ENCODE peak calls at places on chromosomes 3 and 15, in nine cellular contexts. F is heart right ventricle, O is HepG2, B is psoas muscle, Z is fibroblast of lung, V is Caco-2, P is adrenal gland, C is ovary, W is GM23338. Q is an unnamed sample. For H3K4me1, the result is how much of the 10 kb centered on the place peaks cover.

GRCh38 chr3:195896361-195897080 is 11.8 kb downstream of the TNK2 start:
- DNase-seq in Z (peak), F (peak), W (peak), V (no peak), O (no peak), B (no peak), P (peak), C (peak), Q (peak)

GRCh38 chr3:178255315-178255714 is 280.9 kb upstream of the KCNMB2 start:
- DNase-seq in O (no peak), C (no peak), B (no peak), W (no peak), V (no peak), P (no peak), F (no peak), Z (peak), Q (no peak)

GRCh38 chr3:73072634-73073033 is 11.2 kb downstream of the EBLN2 start:
- DNase-seq in O (no peak), Z (no peak), P (no peak), V (no peak), B (no peak), W (no peak), F (no peak), C (no peak), Q (no peak)

GRCh38 chr3:15286022-15286421 is 46.4 kb downstream of the SH3BP5 start:
- DNase-seq in B (no peak), W (peak), C (no peak), P (no peak), O (no peak), Z (no peak), V (no peak), F (no peak), Q (no peak)

GRCh38 chr15:75902129-75902557 is 1.5 kb upstream of the FBXO22 start:
- DNase-seq in V (peak), Z (no peak), B (no peak), F (peak), W (peak), O (no peak), C (no peak), P (peak), Q (no peak)

GRCh38 chr3:52223449-52224408 is 1.7 kb downstream of the TLR9 start:
- DNase-seq in W (no peak), C (peak), O (no peak), Z (no peak), F (peak), B (no peak), V (no peak), P (no peak), Q (no peak)

GRCh38 chr3:149299938-149300791 is 33.3 kb downstream of the TM4SF18 start:
- DNase-seq in F (no peak), C (no peak), B (peak), P (peak), W (no peak), Z (peak), V (peak), O (peak), Q (peak)

GRCh38 chr3:183619624-183620274 is 15.7 kb upstream of the KLHL24 start:
- DNase-seq in V (no peak), F (no peak), W (no peak), B (no peak), Z (no peak), P (no peak), O (no peak), C (no peak), Q (no peak)

GRCh38 chr3:8363200-8363599 is 138.4 kb upstream of the LMCD1 start:
- DNase-seq in V (no peak), O (no peak), F (no peak), B (no peak), C (no peak), Z (no peak), P (no peak), W (no peak), Q (no peak)

GRCh38 chr3:133125171-133125570 is 87.0 kb downstream of the TMEM108 start:
- DNase-seq in F (no peak), C (no peak), P (no peak), O (no peak), B (no peak), W (no peak), V (no peak), Z (no peak), Q (no peak)

GRCh38 chr3:29215948-29216347 is 64.9 kb upstream of the RBMS3 start:
- DNase-seq in Z (peak), B (no peak), F (no peak), V (no peak), C (no peak), W (no peak), O (no peak), P (no peak), Q (no peak)

GRCh38 chr15:78810377-78811123 is 714 bp downstream of the ADAMTS7 start:
- DNase-seq in O (no peak), F (peak), C (peak), W (peak), P (peak), Z (peak), B (peak), V (no peak), Q (no peak)

GRCh38 chr3:53379898-53380297 is 32.6 kb upstream of the DCP1A start:
- DNase-seq in Z (no peak), P (no peak), F (no peak), V (no peak), O (no peak), C (no peak), B (no peak), W (no peak), Q (no peak)

GRCh38 chr15:99105516-99106341 is 849 bp downstream of the SYNM start:
- DNase-seq in P (peak), W (peak), B (peak), O (no peak), F (peak), V (peak), Z (peak), C (peak), Q (peak)

GRCh38 chr15:22992026-22992331 is 11.8 kb upstream of the CYFIP1 start:
- DNase-seq in P (no peak), O (no peak), Z (no peak), W (no peak), C (no peak), F (no peak), V (no peak), B (no peak), Q (no peak)

GRCh38 chr3:2211568-2211967 is 112.9 kb downstream of the CNTN4 start:
- DNase-seq in Z (no peak), C (no peak), W (no peak), B (no peak), P (no peak), F (no peak), V (no peak), O (no peak), Q (no peak)

GRCh38 chr15:74954515-74954914 is 2.1 kb downstream of the RPP25 start:
- DNase-seq in P (peak), Z (peak), B (no peak), W (no peak), O (no peak), F (no peak), V (no peak), C (peak), Q (no peak)

GRCh38 chr15:91887921-91888373 is 34.4 kb downstream of the SLCO3A1 start:
- DNase-seq in F (no peak), C (no peak), V (no peak), B (no peak), O (no peak), W (no peak), P (no peak), Z (peak), Q (no peak)

GRCh38 chr15:74845208-74845568 is 2.2 kb upstream of the ULK3 start:
- DNase-seq in F (no peak), B (no peak), C (no peak), W (no peak), P (no peak), Z (no peak), V (no peak), O (no peak), Q (no peak)

GRCh38 chr15:68578175-68578959 is 426 bp upstream of the CORO2B start:
- DNase-seq in W (peak), B (peak), O (no peak), C (peak), P (peak), Z (peak), F (peak), V (no peak), Q (peak)

GRCh38 chr15:93759626-93760025 is 471.7 kb upstream of the MCTP2 start:
- DNase-seq in Z (peak), C (no peak), B (no peak), F (no peak), W (no peak), O (no peak), P (no peak), V (no peak), Q (no peak)

GRCh38 chr15:90217671-90218394 is 15.9 kb downstream of the CIB1 start:
- DNase-seq in C (no peak), V (no peak), W (no peak), P (no peak), B (no peak), Z (no peak), O (no peak), F (no peak), Q (no peak)
- H3K4me1 ChIP-seq in C (under half), V (under half), W (under half), P (under half), B (under half), Z (under half), O (under half), F (under half), Q (under half)

GRCh38 chr3:42545284-42545900 is 36.4 kb downstream of the SEC22C start:
- DNase-seq in B (no peak), W (no peak), O (no peak), V (no peak), P (no peak), F (no peak), Z (no peak), C (no peak), Q (no peak)
- H3K4me1 ChIP-seq in B (under half), W (under half), O (under half), V (under half), P (under half), F (half or more), Z (under half), C (under half), Q (under half)

GRCh38 chr3:116256843-116257485 is 188.3 kb downstream of the LSAMP start:
- DNase-seq in C (no peak), W (peak), B (no peak), F (no peak), V (no peak), P (no peak), Z (peak), O (no peak), Q (no peak)
- H3K4me1 ChIP-seq in C (under half), W (under half), B (under half), F (under half), V (under half), P (under half), Z (under half), O (under half), Q (under half)

DNA sequence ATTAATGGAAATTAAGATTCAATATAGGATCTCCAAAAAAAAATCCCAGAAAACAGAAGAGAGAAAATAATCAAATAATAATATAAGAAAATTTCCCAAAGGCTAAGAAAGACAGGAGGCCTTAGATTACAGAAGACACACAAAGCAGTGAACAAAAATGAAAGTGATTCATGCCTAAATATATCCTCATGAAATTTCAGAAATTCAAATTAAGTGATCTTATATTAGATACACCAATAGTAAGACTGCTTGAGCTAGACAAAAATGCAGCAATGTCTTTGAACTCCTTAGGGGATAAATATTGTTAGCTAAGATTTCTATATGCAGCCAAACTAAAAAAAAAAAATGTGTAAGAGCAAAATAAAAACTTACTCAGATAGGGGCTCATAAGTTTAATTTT is 44.6 kb upstream of the ARPP21 start:
- DNase-seq in Z (no peak), F (no peak), O (no peak), B (no peak), P (no peak), W (no peak), C (no peak), V (no peak), Q (no peak)
- H3K4me1 ChIP-seq in Z (under half), F (under half), O (under half), B (under half), P (under half), W (under half), C (under half), V (under half), Q (under half)

GRCh38 chr3:38361496-38361895 is 14.9 kb downstream of the XYLB start:
- DNase-seq in Z (no peak), F (no peak), O (no peak), C (no peak), B (no peak), P (no peak), W (no peak), V (no peak), Q (no peak)
- H3K4me1 ChIP-seq in Z (under half), F (under half), O (under half), C (under half), B (under half), P (under half), W (under half), V (under half), Q (under half)

GRCh38 chr3:66496731-66497130 is 4.1 kb downstream of the LRIG1 start:
- DNase-seq in V (no peak), C (no peak), P (no peak), F (no peak), B (no peak), O (no peak), Z (no peak), W (peak), Q (no peak)
- H3K4me1 ChIP-seq in V (half or more), C (under half), P (under half), F (half or more), B (half or more), O (half or more), Z (under half), W (half or more), Q (under half)

GRCh38 chr3:111737712-111738097 is 121.4 kb upstream of the PHLDB2 start:
- DNase-seq in B (no peak), F (peak), O (peak), C (peak), P (peak), W (no peak), V (no peak), Z (peak), Q (peak)
- H3K4me1 ChIP-seq in B (under half), F (half or more), O (half or more), C (under half), P (under half), W (under half), V (half or more), Z (under half), Q (under half)

DNA sequence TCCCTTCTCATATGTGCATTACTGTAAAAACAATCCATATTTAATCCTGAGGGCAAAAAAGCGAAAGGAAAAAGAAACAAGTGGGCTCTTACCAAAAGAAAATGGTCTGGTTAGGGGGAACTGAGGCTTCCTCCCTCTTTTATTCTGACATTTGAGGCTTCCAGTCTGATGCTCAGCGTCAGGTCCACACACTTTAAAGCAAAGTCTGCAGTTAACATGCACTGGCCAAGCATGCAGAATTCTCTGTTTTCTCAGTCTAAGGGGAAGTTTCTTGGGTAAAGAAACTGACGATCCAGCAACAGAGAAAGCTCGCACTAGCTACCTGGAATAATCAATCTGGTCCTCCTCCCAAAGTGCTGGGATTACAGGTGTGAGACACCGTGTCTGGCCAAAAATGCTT is 36.3 kb upstream of the TRIM59 start:
- DNase-seq in P (no peak), O (no peak), Z (no peak), F (no peak), C (no peak), B (no peak), V (no peak), W (no peak), Q (no peak)
- H3K4me1 ChIP-seq in P (under half), O (under half), Z (under half), F (under half), C (under half), B (under half), V (under half), W (under half), Q (under half)

GRCh38 chr3:16515885-16516420 is 2.5 kb upstream of the RFTN1 start:
- DNase-seq in O (no peak), W (no peak), V (no peak), B (no peak), Z (no peak), F (no peak), C (no peak), P (no peak), Q (no peak)

GRCh38 chr3:16513141-16514020 is at the start of gene RFTN1:
- DNase-seq in V (no peak), P (peak), B (peak), C (peak), Z (peak), W (peak), O (no peak), F (peak), Q (no peak)

GRCh38 chr3:16514799-16515353 is 1.4 kb upstream of the RFTN1 start:
- DNase-seq in O (no peak), V (no peak), W (no peak), B (no peak), F (no peak), P (no peak), C (no peak), Z (no peak), Q (no peak)

GRCh38 chr3:16512435-16513140 is 911 bp downstream of the RFTN1 start:
- DNase-seq in Z (peak), O (no peak), C (peak), B (peak), P (peak), W (peak), V (no peak), F (peak), Q (peak)

DNA sequence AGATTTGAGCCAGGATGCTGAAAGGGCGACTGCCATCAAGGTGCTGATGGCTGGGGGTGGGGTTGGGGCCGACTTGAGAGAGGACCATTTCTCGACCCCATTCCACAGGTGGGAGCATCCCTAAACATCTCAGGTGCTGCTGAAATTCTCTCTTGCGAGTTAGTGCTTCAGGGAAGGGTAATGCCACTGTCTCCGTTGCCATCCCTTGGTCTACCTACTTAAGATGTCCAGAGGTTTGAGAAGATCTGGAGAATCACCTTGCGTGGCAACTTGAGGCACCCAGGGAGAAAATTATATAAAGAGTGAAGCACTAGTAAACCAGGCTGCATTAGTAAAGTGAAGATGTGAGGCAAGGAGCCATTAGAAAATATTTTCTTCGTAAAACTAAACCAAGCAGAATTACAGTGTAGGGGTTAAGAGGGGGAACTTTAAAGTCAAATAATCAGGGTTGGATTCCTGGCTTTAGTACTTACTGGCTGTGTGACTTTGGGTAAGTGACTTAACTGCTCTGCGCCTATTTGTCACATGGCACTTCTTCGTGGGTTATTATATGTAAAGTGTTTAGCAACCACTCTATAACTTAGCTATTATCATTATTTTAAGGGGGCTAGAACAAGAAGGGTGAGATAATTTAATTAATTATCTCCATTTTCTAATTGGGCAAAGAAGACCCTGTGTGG is 662 bp upstream of the RFTN1 start:
- DNase-seq in W (no peak), P (no peak), Z (no peak), O (no peak), F (no peak), C (no peak), V (no peak), B (no peak), Q (no peak)
- H3K4me1 ChIP-seq in W (under half), P (under half), Z (under half), O (under half), F (half or more), C (under half), V (under half), B (under half), Q (under half)

DNA sequence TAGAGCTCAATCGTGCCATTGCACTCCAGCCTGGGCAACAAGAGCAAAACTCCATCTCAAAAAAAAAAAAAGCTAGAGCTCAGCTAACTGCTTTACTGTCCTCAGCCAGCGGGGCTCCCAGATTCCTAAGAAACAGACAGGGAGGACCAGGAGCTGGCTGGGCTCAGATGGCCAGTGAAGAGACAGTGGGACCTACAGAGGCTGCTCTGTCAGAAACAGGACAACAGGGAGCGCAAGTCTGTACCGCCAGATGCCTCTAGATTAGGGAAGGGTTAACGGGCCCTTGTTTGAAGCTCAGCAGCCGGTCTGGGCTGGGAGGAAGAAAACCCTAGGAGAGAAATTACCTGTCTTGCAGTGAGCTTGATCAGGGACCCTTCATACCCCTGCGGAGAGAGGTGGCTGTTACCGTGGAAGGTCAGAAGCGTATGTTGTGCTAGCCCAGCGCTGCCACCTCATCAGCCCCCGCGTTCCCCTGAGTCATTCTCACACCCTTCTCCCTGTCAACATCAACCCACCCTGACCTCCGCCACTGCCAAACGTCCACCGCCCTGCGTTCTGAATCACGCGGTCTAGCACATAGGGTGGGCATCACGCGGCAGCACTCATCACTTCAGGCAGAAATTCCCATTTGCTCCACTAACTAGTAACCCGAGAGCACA is 25.3 kb downstream of the RBPMS2 start:
- DNase-seq in F (peak), Z (peak), V (no peak), C (no peak), B (no peak), P (no peak), W (peak), O (no peak), Q (peak)
- H3K4me1 ChIP-seq in F (half or more), Z (under half), V (under half), C (under half), B (under half), P (under half), W (under half), O (under half), Q (half or more)